ENCODE peak calls at places on chromosomes 4 and X, in five cellular contexts. F is GM23248, I is stomach, G is Panc1, W is cardiac muscle cell. A is an unnamed sample. For H3K9me3, the result is how much of the 10 kb centered on the place peaks cover.

GRCh38 chrX:83829874-83830273 is 31.1 kb upstream of the CYLC1 start:
- DNase-seq in F (no peak), I (no peak), G (no peak), W (no peak), A (no peak)

GRCh38 chrX:40149286-40150175 is 51.8 kb upstream of the BCOR start:
- DNase-seq in F (no peak), I (no peak), G (no peak), W (peak), A (no peak)

GRCh38 chrX:30822068-30822671 is 66.9 kb downstream of the TAB3 start:
- DNase-seq in F (peak), I (no peak), G (no peak), W (no peak), A (no peak)

GRCh38 chr4:23631255-23631950 is 258.4 kb downstream of the PPARGC1A start:
- DNase-seq in F (no peak), I (no peak), G (no peak), W (no peak), A (no peak)

GRCh38 chr4:71604785-71605184 is 179.1 kb downstream of the GC start:
- DNase-seq in F (no peak), I (no peak), G (no peak), W (no peak), A (no peak)

GRCh38 chr4:124191329-124191728 is 521.2 kb downstream of the ANKRD50 start:
- DNase-seq in F (no peak), I (no peak), G (no peak), W (no peak), A (no peak)

GRCh38 chrX:109886122-109886761 is 116.7 kb upstream of the TMEM164 start:
- DNase-seq in F (peak), I (peak), G (peak), W (peak), A (peak)

GRCh38 chr4:108512615-108513505 is 107.5 kb upstream of the RPL34 start:
- DNase-seq in F (peak), I (no peak), G (no peak), W (peak), A (peak)

GRCh38 chr4:22686156-22686555 is 6.6 kb upstream of the GBA3 start:
- DNase-seq in F (peak), I (no peak), G (no peak), W (no peak), A (no peak)

GRCh38 chr4:187019896-187020295 is 296.2 kb upstream of the FAT1 start:
- DNase-seq in F (no peak), I (no peak), G (no peak), W (no peak), A (no peak)

GRCh38 chr4:61277785-61278184 is 77.7 kb downstream of the ADGRL3 start:
- DNase-seq in F (no peak), I (no peak), G (no peak), W (no peak), A (no peak)

GRCh38 chr4:153451931-153452660 is 14.1 kb upstream of the TMEM131L start:
- DNase-seq in F (no peak), I (no peak), G (no peak), W (peak), A (no peak)

GRCh38 chrX:47316276-47317025 is 53.9 kb upstream of the ZNF157 start:
- DNase-seq in F (peak), I (peak), G (no peak), W (peak), A (no peak)

GRCh38 chr4:166875821-166876220 is 358.5 kb downstream of the SPOCK3 start:
- DNase-seq in F (no peak), I (no peak), G (no peak), W (no peak), A (no peak)

GRCh38 chr4:17316566-17316965 is 195.3 kb downstream of the QDPR start:
- DNase-seq in F (no peak), I (no peak), G (no peak), W (no peak), A (no peak)

GRCh38 chr4:173498023-173498422 is 32.0 kb downstream of the HAND2 start:
- DNase-seq in F (no peak), I (no peak), G (no peak), W (no peak), A (no peak)

GRCh38 chr4:6452897-6453687 is 19.3 kb downstream of the PPP2R2C start:
- DNase-seq in F (no peak), I (no peak), G (no peak), W (no peak), A (no peak)

GRCh38 chr4:66266035-66266434 is 595.7 kb upstream of the EPHA5 start:
- DNase-seq in F (no peak), I (no peak), G (no peak), W (peak), A (no peak)

GRCh38 chr4:37765741-37766140 is 60.7 kb upstream of the PGM2 start:
- DNase-seq in F (no peak), I (no peak), G (no peak), W (no peak), A (no peak)

GRCh38 chr4:25457053-25457715 is 80.1 kb downstream of the ANAPC4 start:
- DNase-seq in F (peak), I (no peak), G (no peak), W (no peak), A (no peak)

GRCh38 chr4:94488667-94489066 is 36.9 kb downstream of the PDLIM5 start:
- DNase-seq in F (peak), I (no peak), G (no peak), W (no peak), A (no peak)

GRCh38 chr4:17605236-17605635 is 9.2 kb upstream of the MED28 start:
- DNase-seq in F (no peak), I (no peak), G (no peak), W (no peak), A (no peak)

GRCh38 chr4:181258569-181258968 is 984.6 kb upstream of the TENM3 start:
- DNase-seq in F (no peak), I (no peak), G (no peak), W (no peak), A (no peak)

GRCh38 chr4:112848931-112849330 is 200.5 kb upstream of the ANK2 start:
- DNase-seq in F (no peak), I (no peak), G (no peak), W (no peak), A (no peak)

GRCh38 chr4:54781771-54782170 is 124.0 kb downstream of the KIT start:
- DNase-seq in F (peak), I (peak), G (no peak), W (no peak), A (no peak)

GRCh38 chrX:121733514-121733913 is 686.1 kb downstream of the GLUD2 start:
- DNase-seq in F (peak), I (no peak), G (no peak), W (no peak), A (no peak)

GRCh38 chr4:6367313-6367945 is 97.8 kb downstream of the WFS1 start:
- DNase-seq in F (no peak), I (no peak), G (no peak), W (no peak), A (no peak)

GRCh38 chrX:115649461-115650063 is 88.6 kb downstream of the PLS3 start:
- DNase-seq in F (no peak), I (no peak), G (no peak), W (no peak), A (no peak)

GRCh38 chrX:41956027-41956426 is 32.7 kb upstream of the CASK start:
- DNase-seq in F (peak), I (no peak), G (no peak), W (peak), A (no peak)

GRCh38 chrX:66914082-66914481 is 275.2 kb upstream of the EDA2R start:
- DNase-seq in F (peak), I (no peak), G (no peak), W (no peak), A (peak)

GRCh38 chr4:28772066-28772465 is 1911.4 kb downstream of the STIM2 start:
- DNase-seq in F (peak), I (no peak), G (no peak), W (no peak), A (no peak)

GRCh38 chr4:14184265-14184664 is 556.7 kb upstream of the BOD1L1 start:
- DNase-seq in F (peak), I (no peak), G (no peak), W (no peak), A (no peak)

GRCh38 chrX:46710927-46711623 is 47.8 kb downstream of the SLC9A7 start:
- DNase-seq in F (no peak), I (no peak), G (no peak), W (no peak), A (no peak)

GRCh38 chr4:72302981-72303704 is 265.9 kb downstream of the ADAMTS3 start:
- DNase-seq in F (peak), I (peak), G (no peak), W (peak), A (peak)

GRCh38 chr4:134202557-134202956 is 968 bp upstream of the PABPC4L start:
- DNase-seq in F (no peak), I (no peak), G (no peak), W (no peak), A (no peak)

GRCh38 chr4:177964061-177964460 is 521.8 kb upstream of the AGA start:
- DNase-seq in F (peak), I (no peak), G (no peak), W (no peak), A (no peak)

GRCh38 chr4:101103381-101104142 is 243.8 kb downstream of the PPP3CA start:
- DNase-seq in F (peak), I (no peak), G (no peak), W (peak), A (no peak)

GRCh38 chr4:1062419-1062818 is 50.9 kb downstream of the RNF212 start:
- DNase-seq in F (no peak), I (no peak), G (no peak), W (no peak), A (no peak)

GRCh38 chr4:2246384-2247127 is 4.6 kb upstream of the HAUS3 start:
- DNase-seq in F (no peak), I (no peak), G (no peak), W (no peak), A (no peak)

DNA sequence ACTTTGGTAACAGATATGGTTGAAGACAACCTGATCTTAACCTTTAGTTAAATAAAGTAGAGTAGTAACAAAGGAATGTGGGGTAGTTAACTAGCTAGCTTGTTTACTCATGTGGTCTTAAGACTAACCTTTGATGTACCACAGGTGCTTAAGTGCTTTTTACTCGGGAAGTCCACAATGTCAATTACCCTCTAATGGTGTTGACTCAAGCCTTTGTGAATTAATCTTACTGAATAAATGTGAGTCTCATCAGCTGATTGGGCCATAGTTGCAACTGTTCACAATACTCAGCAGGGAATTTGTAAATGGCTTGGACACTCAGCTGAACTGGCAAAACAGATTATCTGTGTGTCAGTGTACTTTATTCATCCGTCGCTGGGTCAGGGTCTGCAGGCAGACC is 119.0 kb upstream of the UGT8 start:
- DNase-seq in F (no peak), I (no peak), G (no peak), W (no peak), A (no peak)
- H3K9me3 ChIP-seq in F (under half), I (under half), G (under half), W (under half), A (under half)

GRCh38 chr4:56656346-56656643 is 24.8 kb downstream of the HOPX start:
- DNase-seq in F (no peak), I (peak), G (no peak), W (no peak), A (no peak)
- H3K27ac ChIP-seq in F (no peak), I (peak), G (no peak), W (no peak), A (no peak)

DNA sequence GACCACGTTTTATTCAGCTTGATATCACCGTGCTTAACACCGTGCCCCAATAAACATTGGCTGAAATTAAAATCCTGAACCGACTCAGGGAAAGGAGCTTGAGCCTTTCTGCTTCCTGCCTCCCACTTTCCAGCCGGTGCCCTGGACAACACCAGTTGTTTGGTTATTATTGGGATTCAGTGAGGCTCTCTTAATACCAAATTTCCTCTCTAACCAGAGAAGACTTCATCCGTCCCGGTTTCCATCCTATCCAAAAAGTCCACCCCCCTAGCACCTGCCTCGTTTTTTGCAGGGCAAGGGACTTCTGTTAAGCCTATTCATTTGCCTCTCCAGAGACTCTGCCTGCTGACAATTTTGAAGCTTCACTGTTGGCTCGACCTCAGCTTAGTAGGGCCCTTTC is 649 bp upstream of the PRSS12 start:
- DNase-seq in F (peak), I (no peak), G (no peak), W (no peak), A (no peak)
- H3K4me3 ChIP-seq in F (peak), I (peak), G (peak), W (no peak), A (peak)

DNA sequence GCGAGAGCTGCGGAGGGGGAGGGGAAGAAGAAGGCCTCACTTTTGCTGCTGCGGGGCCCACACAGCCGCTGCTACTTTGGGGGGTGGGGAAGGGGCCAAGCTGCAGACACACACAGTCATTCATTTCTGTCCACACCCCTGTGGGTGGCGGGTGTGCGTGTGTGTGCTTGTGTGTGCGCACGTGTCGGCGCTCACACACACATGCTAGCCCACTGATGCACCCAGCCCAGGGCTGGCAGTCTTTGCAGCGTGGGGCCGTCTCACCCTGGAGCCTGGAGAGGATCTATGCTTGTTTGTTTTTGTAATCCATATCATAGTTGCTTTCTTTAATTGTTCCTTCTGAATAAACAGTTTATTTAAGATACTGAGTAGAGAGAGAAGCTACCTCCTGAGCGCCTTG is 4.0 kb downstream of the DUSP9 start:
- DNase-seq in F (no peak), I (no peak), G (no peak), W (no peak), A (no peak)
- H3K9me3 ChIP-seq in F (under half), I (under half), G (under half), W (under half), A (under half)

GRCh38 chr4:4477391-4477790 is 64.5 kb downstream of the STX18 start:
- DNase-seq in F (peak), I (no peak), G (no peak), W (no peak), A (no peak)

GRCh38 chr4:4471195-4471594 is 70.7 kb downstream of the STX18 start:
- DNase-seq in F (no peak), I (no peak), G (no peak), W (no peak), A (no peak)

GRCh38 chr4:4477796-4478195 is 64.1 kb downstream of the STX18 start:
- DNase-seq in F (no peak), I (no peak), G (no peak), W (no peak), A (no peak)

GRCh38 chr4:4472344-4472958 is 69.4 kb downstream of the STX18 start:
- DNase-seq in F (peak), I (no peak), G (no peak), W (no peak), A (no peak)

GRCh38 chr4:4474496-4474895 is 67.4 kb downstream of the STX18 start:
- DNase-seq in F (no peak), I (no peak), G (no peak), W (no peak), A (no peak)
- H3K27ac ChIP-seq in F (peak), I (no peak), G (no peak), W (no peak), A (no peak)

GRCh38 chr4:165379662-165380061 is 854 bp downstream of the CPE start:
- DNase-seq in F (peak), I (no peak), G (no peak), W (peak), A (no peak)
- H3K4me3 ChIP-seq in F (peak), I (peak), G (no peak), W (peak), A (peak)

GRCh38 chrX:144946696-144947095 is 300.6 kb upstream of the SPANXN1 start:
- DNase-seq in F (no peak), I (no peak), G (no peak), W (no peak), A (no peak)
- H3K9me3 ChIP-seq in F (under half), I (under half), G (under half), W (under half), A (under half)

DNA sequence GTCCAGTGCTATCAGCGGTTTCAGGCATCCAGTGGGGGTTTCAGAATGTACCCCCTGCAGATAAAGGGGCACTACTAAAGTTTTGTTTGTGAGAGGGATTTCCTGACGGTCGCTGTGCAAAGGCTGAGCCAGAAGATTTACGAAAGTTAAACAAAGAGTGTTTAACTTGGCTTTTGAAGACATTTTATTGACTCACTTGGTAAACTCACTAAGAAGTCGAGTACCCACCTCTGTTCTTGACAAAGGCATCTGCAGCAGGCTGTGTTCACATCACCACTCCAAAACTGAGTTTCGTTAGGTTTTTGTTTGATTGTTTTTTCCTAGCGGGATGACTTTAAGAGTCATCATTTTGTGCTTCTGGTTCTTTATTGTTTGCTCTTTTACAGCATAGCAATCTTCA is 143.9 kb upstream of the TBL1X start:
- DNase-seq in F (no peak), I (no peak), G (no peak), W (no peak), A (no peak)
- H3K27ac ChIP-seq in F (no peak), I (no peak), G (no peak), W (no peak), A (no peak)

GRCh38 chr4:188455353-188455752 is 316.1 kb downstream of the TRIML1 start:
- DNase-seq in F (no peak), I (no peak), G (no peak), W (no peak), A (no peak)
- H3K4me3 ChIP-seq in F (no peak), I (no peak), G (no peak), W (no peak), A (no peak)

DNA sequence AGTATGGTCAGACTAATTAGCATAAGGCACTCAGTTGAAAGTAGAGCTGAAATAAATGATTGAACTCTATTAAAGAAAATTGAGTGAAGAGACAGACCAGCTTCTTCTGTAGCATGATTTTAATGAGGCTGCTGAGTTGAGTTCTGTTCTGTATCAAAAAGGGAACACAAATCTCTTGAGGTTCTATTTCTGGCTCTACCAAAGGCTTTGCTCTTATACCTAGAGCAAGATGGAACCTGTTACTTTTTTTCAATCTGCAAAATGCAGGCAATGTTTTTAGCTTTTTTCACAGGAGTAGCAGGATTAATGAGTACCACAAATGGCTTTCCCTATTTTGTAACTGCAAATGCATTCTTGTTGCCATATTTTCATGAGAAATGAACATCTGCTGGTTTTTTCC is 4.2 kb upstream of the ERVMER34-1 start:
- DNase-seq in F (no peak), I (no peak), G (no peak), W (peak), A (no peak)
- H3K9me3 ChIP-seq in F (under half), I (under half), G (under half), W (under half), A (under half)

A was measured in iPS DF 6.9.